ENCODE peak calls at places on chromosomes 11 and 22, in six cellular contexts. One of them, this sample, is unnamed.

GRCh38 chr11:132409591-132410375 is 1039.4 kb downstream of the NTM start:
- DNase-seq in endodermal cell: no peak
- DNase-seq in RCC 7860: no peak
- DNase-seq in activated CD4-positive, CD25-positive, alpha-beta regulatory T cell: no peak
- DNase-seq in upper lobe of right lung: no peak
- DNase-seq in AG10803: peak; percentile 50
- DNase-seq in this sample: no peak

GRCh38 chr11:57332694-57333440 is 2.8 kb downstream of the SSRP1 start:
- DNase-seq in endodermal cell: no peak
- DNase-seq in RCC 7860: no peak
- DNase-seq in activated CD4-positive, CD25-positive, alpha-beta regulatory T cell: no peak
- DNase-seq in upper lobe of right lung: no peak
- DNase-seq in AG10803: no peak
- DNase-seq in this sample: no peak

GRCh38 chr11:20374746-20375305 is 11.3 kb downstream of the HTATIP2 start:
- DNase-seq in endodermal cell: no peak
- DNase-seq in RCC 7860: no peak
- DNase-seq in activated CD4-positive, CD25-positive, alpha-beta regulatory T cell: no peak
- DNase-seq in upper lobe of right lung: no peak
- DNase-seq in AG10803: no peak
- DNase-seq in this sample: no peak

GRCh38 chr22:38205261-38206128 is 3.7 kb downstream of the MAFF start:
- DNase-seq in endodermal cell: no peak
- DNase-seq in RCC 7860: no peak
- DNase-seq in activated CD4-positive, CD25-positive, alpha-beta regulatory T cell: no peak
- DNase-seq in upper lobe of right lung: no peak
- DNase-seq in AG10803: peak; percentile 88
- DNase-seq in this sample: peak; percentile 90

GRCh38 chr11:33984682-33985389 is 66.7 kb upstream of the CAPRIN1 start:
- DNase-seq in endodermal cell: no peak
- DNase-seq in RCC 7860: no peak
- DNase-seq in activated CD4-positive, CD25-positive, alpha-beta regulatory T cell: no peak
- DNase-seq in upper lobe of right lung: no peak
- DNase-seq in AG10803: no peak
- DNase-seq in this sample: no peak

GRCh38 chr22:35987487-35987886 is 41.1 kb downstream of the RBFOX2 start:
- DNase-seq in endodermal cell: no peak
- DNase-seq in RCC 7860: no peak
- DNase-seq in activated CD4-positive, CD25-positive, alpha-beta regulatory T cell: no peak
- DNase-seq in upper lobe of right lung: no peak
- DNase-seq in AG10803: peak; percentile 66
- DNase-seq in this sample: no peak

GRCh38 chr11:134034496-134035381 is 34.1 kb upstream of the JAM3 start:
- DNase-seq in endodermal cell: no peak
- DNase-seq in RCC 7860: no peak
- DNase-seq in activated CD4-positive, CD25-positive, alpha-beta regulatory T cell: no peak
- DNase-seq in upper lobe of right lung: no peak
- DNase-seq in AG10803: no peak
- DNase-seq in this sample: no peak

GRCh38 chr11:13487661-13488030 is 8.2 kb downstream of the PTH start:
- DNase-seq in endodermal cell: peak; percentile 81
- DNase-seq in RCC 7860: no peak
- DNase-seq in activated CD4-positive, CD25-positive, alpha-beta regulatory T cell: no peak
- DNase-seq in upper lobe of right lung: no peak
- DNase-seq in AG10803: peak; percentile 12
- DNase-seq in this sample: no peak

GRCh38 chr11:127345819-127346459 is 345.4 kb upstream of the KIRREL3 start:
- DNase-seq in endodermal cell: peak; percentile 76
- DNase-seq in RCC 7860: no peak
- DNase-seq in activated CD4-positive, CD25-positive, alpha-beta regulatory T cell: no peak
- DNase-seq in upper lobe of right lung: no peak
- DNase-seq in AG10803: peak; percentile 35
- DNase-seq in this sample: no peak

GRCh38 chr22:20520093-20520511 is 12.7 kb downstream of the MED15 start:
- DNase-seq in endodermal cell: no peak
- DNase-seq in RCC 7860: peak; percentile 65
- DNase-seq in activated CD4-positive, CD25-positive, alpha-beta regulatory T cell: no peak
- DNase-seq in upper lobe of right lung: no peak
- DNase-seq in AG10803: peak; percentile 38
- DNase-seq in this sample: peak; percentile 43

GRCh38 chr11:67356551-67356866 is 3.2 kb upstream of the POLD4 start:
- DNase-seq in endodermal cell: no peak
- DNase-seq in RCC 7860: no peak
- DNase-seq in activated CD4-positive, CD25-positive, alpha-beta regulatory T cell: no peak
- DNase-seq in upper lobe of right lung: no peak
- DNase-seq in AG10803: no peak
- DNase-seq in this sample: no peak

GRCh38 chr11:17648528-17648927 is 70.8 kb upstream of the MYOD1 start:
- DNase-seq in endodermal cell: no peak
- DNase-seq in RCC 7860: no peak
- DNase-seq in activated CD4-positive, CD25-positive, alpha-beta regulatory T cell: no peak
- DNase-seq in upper lobe of right lung: no peak
- DNase-seq in AG10803: no peak
- DNase-seq in this sample: no peak

GRCh38 chr11:110859998-110860397 is 147.8 kb upstream of the ARHGAP20 start:
- DNase-seq in endodermal cell: no peak
- DNase-seq in RCC 7860: no peak
- DNase-seq in activated CD4-positive, CD25-positive, alpha-beta regulatory T cell: no peak
- DNase-seq in upper lobe of right lung: no peak
- DNase-seq in AG10803: no peak
- DNase-seq in this sample: no peak

GRCh38 chr22:37781434-37782059 is 26.2 kb upstream of the GCAT start:
- DNase-seq in endodermal cell: peak; percentile 75
- DNase-seq in RCC 7860: no peak
- DNase-seq in activated CD4-positive, CD25-positive, alpha-beta regulatory T cell: no peak
- DNase-seq in upper lobe of right lung: no peak
- DNase-seq in AG10803: no peak
- DNase-seq in this sample: peak; percentile 72

This sample was measured in kidney.